ENCODE peak calls at places on chromosomes 3 and 15, in seven cellular contexts. M, Q, C, I, F, H and T are unnamed samples.

GRCh38 chr3:155859859-155860258 is 5.6 kb upstream of the SLC33A1 start:
- DNase-seq in M (no peak), Q (no peak), C (no peak), I (no peak), F (no peak), H (no peak), T (no peak)

GRCh38 chr3:65146149-65146548 is 458.3 kb upstream of the ADAMTS9 start:
- DNase-seq in M (no peak), Q (no peak), C (no peak), I (no peak), F (peak), H (peak), T (no peak)

GRCh38 chr15:48463366-48463880 is 132.2 kb downstream of the DUT start:
- DNase-seq in M (no peak), Q (no peak), C (no peak), I (no peak), F (no peak), H (no peak), T (no peak)

GRCh38 chr3:16498130-16498890 is 15.2 kb downstream of the RFTN1 start:
- DNase-seq in M (no peak), Q (no peak), C (no peak), I (no peak), F (no peak), H (no peak), T (no peak)

GRCh38 chr15:40847225-40847961 is 3.5 kb downstream of the SPINT1 start:
- DNase-seq in M (no peak), Q (peak), C (no peak), I (no peak), F (peak), H (peak), T (no peak)

GRCh38 chr15:93072440-93073394 is 16.3 kb downstream of the RGMA start:
- DNase-seq in M (no peak), Q (peak), C (peak), I (peak), F (peak), H (no peak), T (no peak)

GRCh38 chr15:36589971-36590370 is 10.5 kb downstream of the CDIN1 start:
- DNase-seq in M (no peak), Q (no peak), C (no peak), I (no peak), F (no peak), H (no peak), T (no peak)

GRCh38 chr15:56040081-56041035 is 46.9 kb upstream of the NEDD4 start:
- DNase-seq in M (peak), Q (no peak), C (peak), I (peak), F (peak), H (peak), T (peak)

GRCh38 chr15:44670087-44670945 is 6.9 kb upstream of the SPG11 start:
- DNase-seq in M (no peak), Q (no peak), C (no peak), I (no peak), F (no peak), H (no peak), T (no peak)

GRCh38 chr3:24272875-24273274 is 221.8 kb downstream of the THRB start:
- DNase-seq in M (no peak), Q (no peak), C (no peak), I (no peak), F (no peak), H (peak), T (no peak)

GRCh38 chr3:80439490-80439889 is 671.7 kb upstream of the ROBO1 start:
- DNase-seq in M (no peak), Q (no peak), C (no peak), I (no peak), F (no peak), H (no peak), T (no peak)

GRCh38 chr3:12227833-12228232 is 61.0 kb upstream of the PPARG start:
- DNase-seq in M (peak), Q (no peak), C (peak), I (no peak), F (no peak), H (no peak), T (no peak)

GRCh38 chr3:73529280-73530029 is 95.3 kb downstream of the PDZRN3 start:
- DNase-seq in M (no peak), Q (no peak), C (no peak), I (no peak), F (no peak), H (no peak), T (no peak)

GRCh38 chr15:60392986-60393811 is 4.6 kb downstream of the ANXA2 start:
- DNase-seq in M (peak), Q (no peak), C (peak), I (peak), F (peak), H (peak), T (peak)

GRCh38 chr15:39106913-39107312 is 474.0 kb upstream of the THBS1 start:
- DNase-seq in M (no peak), Q (no peak), C (no peak), I (no peak), F (no peak), H (no peak), T (no peak)

GRCh38 chr3:66483006-66483928 is 17.6 kb downstream of the LRIG1 start:
- DNase-seq in M (no peak), Q (no peak), C (no peak), I (peak), F (no peak), H (no peak), T (no peak)

GRCh38 chr3:156744631-156745030 is 70.2 kb downstream of the TIPARP start:
- DNase-seq in M (no peak), Q (no peak), C (no peak), I (no peak), F (no peak), H (no peak), T (no peak)

GRCh38 chr3:49164983-49165720 is 979 bp downstream of the CCDC71 start:
- DNase-seq in M (no peak), Q (no peak), C (no peak), I (no peak), F (no peak), H (no peak), T (no peak)

DNA sequence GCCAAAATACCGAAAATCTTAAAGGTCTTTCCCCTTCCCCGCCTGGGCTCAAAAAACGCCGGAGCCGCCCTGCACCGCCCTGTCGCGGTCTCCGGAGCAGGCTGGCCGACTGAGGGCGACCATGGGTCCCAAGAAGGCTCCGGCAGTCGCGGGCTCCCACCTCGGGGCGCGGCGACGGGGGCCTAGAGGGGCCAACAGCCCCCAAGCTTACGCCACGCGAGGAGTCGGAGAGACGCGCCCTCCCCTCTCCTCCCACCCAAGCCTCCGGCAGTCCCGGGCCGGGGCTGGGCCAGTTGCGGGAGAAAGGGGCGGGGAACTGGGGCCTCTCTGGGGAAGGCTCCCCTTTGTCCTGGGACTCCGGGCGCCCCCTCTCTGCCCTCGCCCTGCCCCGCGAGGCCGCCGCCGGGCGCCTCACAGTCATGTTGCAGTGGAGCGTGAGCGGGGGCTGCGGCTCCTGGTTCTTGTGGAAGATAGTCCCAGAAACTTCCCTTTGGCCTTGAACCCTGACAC is 69.1 kb downstream of the GOLGA8B start:
- DNase-seq in M (no peak), Q (peak), C (no peak), I (peak), F (no peak), H (no peak), T (no peak)
- TF ChIP-seq CTCF in M (peak), Q (no peak), C (no peak), I (no peak), F (no peak), H (peak), T (no peak)

DNA sequence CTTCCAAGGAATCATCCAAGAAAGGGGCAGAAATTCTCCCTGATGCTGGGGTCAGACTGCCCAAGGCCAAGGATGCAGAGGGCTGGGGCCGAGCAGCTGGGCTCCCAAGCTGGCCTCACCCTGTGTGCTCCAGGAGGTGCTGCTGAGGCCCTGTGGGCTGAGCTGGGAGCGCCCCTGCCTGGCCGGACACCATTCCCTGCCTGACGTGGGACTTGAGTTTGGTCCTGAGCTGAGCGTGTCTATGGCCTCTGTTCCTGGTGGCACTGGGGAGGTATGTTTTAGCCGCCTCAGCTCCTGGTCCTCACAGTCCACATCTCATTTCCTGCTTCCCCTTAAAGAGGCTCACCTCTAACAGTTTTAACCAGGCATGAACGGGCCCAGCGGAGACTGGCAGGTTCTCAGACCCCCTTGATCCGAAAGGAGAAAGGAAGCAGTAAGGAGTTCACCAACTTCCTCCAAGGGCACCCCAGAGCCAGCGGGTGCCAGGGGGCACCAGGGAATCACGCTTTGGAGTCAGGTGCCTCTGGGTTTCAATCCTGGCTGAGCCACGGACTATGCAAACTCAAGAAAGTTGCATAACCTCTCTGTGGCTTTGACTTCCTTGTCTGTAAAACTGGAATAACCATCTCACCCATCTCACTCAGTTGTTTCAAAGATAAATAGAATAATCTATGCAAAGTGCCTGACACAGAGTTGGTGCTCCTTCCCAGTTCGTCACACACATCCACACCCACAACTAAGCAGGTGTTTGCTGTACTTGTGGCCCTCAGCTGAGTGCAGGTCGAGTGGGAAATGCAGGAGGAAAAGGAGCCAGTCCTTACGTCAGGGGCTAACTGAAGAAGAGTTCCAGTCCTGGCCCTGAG is 48.6 kb downstream of the SLC12A8 start:
- DNase-seq in M (no peak), Q (no peak), C (no peak), I (no peak), F (peak), H (no peak), T (no peak)
- TF ChIP-seq CTCF in M (peak), Q (no peak), C (peak), I (no peak), F (peak), H (peak), T (peak)

GRCh38 chr15:75228787-75229186 is 27.1 kb downstream of the C15orf39 start:
- DNase-seq in M (no peak), Q (no peak), C (no peak), I (peak), F (no peak), H (no peak), T (no peak)

GRCh38 chr15:75230016-75230343 is 28.2 kb upstream of the GOLGA6C start:
- DNase-seq in M (no peak), Q (no peak), C (no peak), I (no peak), F (no peak), H (no peak), T (no peak)

GRCh38 chr15:75230524-75231371 is 27.4 kb upstream of the GOLGA6C start:
- DNase-seq in M (no peak), Q (peak), C (no peak), I (peak), F (no peak), H (no peak), T (no peak)

GRCh38 chr15:75227663-75228280 is 26.1 kb downstream of the C15orf39 start:
- DNase-seq in M (no peak), Q (no peak), C (no peak), I (peak), F (no peak), H (no peak), T (no peak)

DNA sequence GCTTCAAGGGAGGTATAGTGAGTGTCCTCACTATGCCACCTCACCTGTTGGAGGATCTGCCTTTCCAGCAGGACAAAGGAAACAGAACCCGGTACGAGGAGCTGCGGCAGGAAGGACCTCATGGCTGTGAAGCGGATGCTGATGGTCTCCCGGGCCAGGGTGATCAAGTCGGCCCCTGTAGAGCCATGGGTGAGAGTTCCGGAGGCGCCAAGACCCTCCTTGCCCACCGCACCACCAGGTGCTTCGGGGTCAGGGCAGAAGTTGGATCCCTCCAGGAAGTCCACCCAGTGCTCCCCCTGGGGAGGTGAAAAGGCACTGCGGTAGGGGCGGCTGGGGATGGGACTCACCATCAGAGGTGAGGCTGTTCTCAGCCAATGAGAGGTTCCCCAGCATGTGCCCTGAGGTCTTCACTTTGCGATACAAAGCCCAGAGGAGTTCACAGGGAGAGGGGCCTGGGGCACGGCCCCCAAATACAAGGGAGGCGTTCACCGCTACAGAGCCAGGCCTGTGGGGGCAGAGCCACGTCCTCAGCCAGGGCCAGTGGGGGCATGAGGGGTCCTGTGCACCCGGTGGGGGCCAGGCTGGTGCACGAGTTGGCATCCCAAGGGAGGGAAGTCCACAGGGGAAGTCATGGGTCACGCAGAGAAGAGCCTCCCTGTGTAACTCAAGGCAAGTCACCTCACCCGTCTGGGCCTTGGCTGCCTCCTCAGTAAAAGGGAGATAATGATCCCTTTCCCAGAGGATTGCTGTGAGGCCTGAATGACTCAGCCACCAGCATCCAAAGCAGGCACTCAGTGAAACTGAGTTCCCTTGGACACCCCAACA is 27.7 kb downstream of the C15orf39 start:
- DNase-seq in M (no peak), Q (no peak), C (no peak), I (peak), F (no peak), H (no peak), T (no peak)
- TF ChIP-seq CTCF in M (no peak), Q (no peak), C (no peak), I (no peak), F (no peak), H (no peak), T (no peak)

DNA sequence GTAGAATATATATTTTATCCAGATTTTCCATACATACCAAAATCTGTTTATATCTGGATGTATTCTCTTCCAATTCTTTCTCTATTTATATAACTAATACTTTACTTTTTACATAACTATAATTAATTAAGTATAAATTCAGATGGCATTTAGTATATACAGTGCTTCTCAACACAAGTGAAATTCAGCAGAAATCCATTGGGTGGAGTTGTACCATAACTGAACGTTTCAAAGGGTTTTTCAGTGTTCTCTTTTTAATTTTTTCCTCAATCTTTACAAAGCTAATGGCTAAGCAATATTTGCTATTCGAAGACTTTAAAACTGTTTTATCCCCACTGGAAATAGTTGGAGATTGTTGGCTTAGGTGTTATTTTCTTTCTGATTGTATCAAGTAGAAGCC is 13.9 kb upstream of the ZBBX start:
- DNase-seq in M (no peak), Q (no peak), C (no peak), I (no peak), F (no peak), H (no peak), T (no peak)
- TF ChIP-seq CTCF in M (no peak), Q (no peak), C (no peak), I (no peak), F (no peak), H (peak), T (no peak)

GRCh38 chr3:179652467-179653105 is at the start of gene USP13:
- DNase-seq in M (no peak), Q (peak), C (no peak), I (peak), F (peak), H (peak), T (peak)
- TF ChIP-seq CTCF in M (peak), Q (no peak), C (no peak), I (no peak), F (no peak), H (no peak), T (no peak)